ENCODE peak calls at places on chromosomes 4 and X, in seven cellular contexts. X is left ventricle myocardium inferior; N is cardiac muscle cell; R is CD4-positive, alpha-beta T cell; Y is MM.1S; P is brain microvascular endothelial cell; A is esophagus squamous epithelium. F is an unnamed sample.

GRCh38 chr4:21512351-21512750 is 436.2 kb downstream of the KCNIP4 start:
- DNase-seq in X (no peak), Y (peak; percentile 56), R (no peak), P (peak; percentile 45), N (peak; percentile 73), A (no peak), F (no peak)

GRCh38 chrX:38887222-38887621 is 86.0 kb downstream of the MID1IP1 start:
- DNase-seq in A (no peak), R (no peak), Y (no peak), X (no peak), N (no peak), P (no peak), F (no peak)

GRCh38 chr4:177339794-177340374 is 30.2 kb downstream of the NEIL3 start:
- DNase-seq in A (no peak), N (peak; percentile 30), P (no peak), R (no peak), Y (peak; percentile 52), X (no peak), F (no peak)

GRCh38 chr4:158462611-158463010 is 59.1 kb upstream of the RXFP1 start:
- DNase-seq in R (no peak), A (no peak), N (no peak), Y (no peak), X (no peak), P (no peak), F (no peak)

GRCh38 chr4:108111781-108112180 is 57.0 kb downstream of the LEF1 start:
- DNase-seq in P (no peak), N (no peak), R (no peak), X (no peak), A (no peak), Y (no peak), F (no peak)

GRCh38 chr4:73832651-73833237 is 3.7 kb upstream of the CXCL6 start:
- DNase-seq in A (no peak), P (no peak), Y (no peak), N (no peak), R (no peak), X (no peak), F (no peak)

GRCh38 chr4:83851261-83852084 is 315.6 kb downstream of the GPAT3 start:
- DNase-seq in Y (no peak), X (no peak), R (no peak), N (peak; percentile 5), A (no peak), P (peak; percentile 52), F (no peak)

GRCh38 chr4:42646013-42646784 is 10.7 kb downstream of the ATP8A1 start:
- DNase-seq in Y (peak; percentile 37), P (no peak), N (no peak), A (no peak), X (no peak), R (no peak), F (no peak)

GRCh38 chrX:134512566-134512965 is 52.6 kb downstream of the HPRT1 start:
- DNase-seq in A (no peak), Y (no peak), P (peak; percentile 81), R (no peak), N (no peak), X (no peak), F (no peak)

GRCh38 chr4:151674804-151675290 is 86.0 kb downstream of the GATB start:
- DNase-seq in X (no peak), R (no peak), N (peak; percentile 78), P (no peak), A (no peak), Y (no peak), F (peak; percentile 21)

GRCh38 chr4:184100297-184100885 is 117.3 kb downstream of the ENPP6 start:
- DNase-seq in Y (peak; percentile 26), N (peak; percentile 62), P (peak; percentile 5), A (no peak), X (peak; percentile 72), R (peak; percentile 20), F (no peak)

GRCh38 chrX:10884246-10884645 is 226.9 kb upstream of the HCCS start:
- DNase-seq in A (no peak), R (no peak), X (no peak), Y (no peak), N (no peak), P (peak; percentile 66), F (no peak)

GRCh38 chr4:111984169-111984873 is 160.9 kb upstream of the FAM241A start:
- DNase-seq in X (no peak), A (no peak), R (no peak), Y (no peak), N (peak; percentile 59), P (no peak), F (no peak)

GRCh38 chr4:2432991-2433530 is 14.3 kb downstream of the CFAP99 start:
- DNase-seq in X (no peak), P (peak; percentile 72), Y (no peak), N (no peak), R (no peak), A (no peak), F (peak; percentile 91)

GRCh38 chrX:41148553-41148952 is 63.3 kb downstream of the USP9X start:
- DNase-seq in X (no peak), R (no peak), N (no peak), Y (no peak), A (no peak), P (peak; percentile 24), F (no peak)

GRCh38 chrX:118337687-118338086 is 8.2 kb upstream of the WDR44 start:
- DNase-seq in A (no peak), Y (no peak), N (no peak), P (no peak), X (no peak), R (no peak), F (no peak)

GRCh38 chrX:31743004-31743403 is 671.2 kb upstream of the FTHL17 start:
- DNase-seq in P (no peak), A (no peak), Y (peak; percentile 70), R (no peak), N (no peak), X (no peak), F (no peak)

GRCh38 chrX:48461830-48462229 is 8.2 kb downstream of the SLC38A5 start:
- DNase-seq in N (no peak), P (no peak), X (no peak), R (no peak), Y (no peak), A (no peak), F (no peak)

GRCh38 chrX:108224727-108225455 is 133.3 kb downstream of the ATG4A start:
- DNase-seq in A (no peak), N (peak; percentile 73), P (peak; percentile 8), R (no peak), X (no peak), Y (peak; percentile 24), F (peak; percentile 0)

GRCh38 chr4:25085621-25086020 is 54.9 kb upstream of the LGI2 start:
- DNase-seq in X (peak; percentile 22), R (no peak), P (no peak), N (no peak), A (no peak), Y (no peak), F (no peak)

GRCh38 chr4:3529363-3529762 is 2.9 kb downstream of the LRPAP1 start:
- DNase-seq in Y (no peak), R (no peak), A (no peak), X (peak; percentile 53), P (no peak), N (no peak), F (peak; percentile 8)

GRCh38 chr4:3531887-3532713 is at the start of gene LRPAP1:
- DNase-seq in P (peak; percentile 77), Y (peak; percentile 91), X (peak; percentile 91), N (peak; percentile 95), R (peak; percentile 82), A (peak; percentile 33), F (peak; percentile 98)

GRCh38 chr4:3531306-3531886 is 826 bp downstream of the LRPAP1 start:
- DNase-seq in R (no peak), A (no peak), P (no peak), X (no peak), N (no peak), Y (no peak), F (no peak)

GRCh38 chr4:3530051-3530450 is 2.2 kb downstream of the LRPAP1 start:
- DNase-seq in A (no peak), N (no peak), X (no peak), R (no peak), P (no peak), Y (no peak), F (no peak)

DNA sequence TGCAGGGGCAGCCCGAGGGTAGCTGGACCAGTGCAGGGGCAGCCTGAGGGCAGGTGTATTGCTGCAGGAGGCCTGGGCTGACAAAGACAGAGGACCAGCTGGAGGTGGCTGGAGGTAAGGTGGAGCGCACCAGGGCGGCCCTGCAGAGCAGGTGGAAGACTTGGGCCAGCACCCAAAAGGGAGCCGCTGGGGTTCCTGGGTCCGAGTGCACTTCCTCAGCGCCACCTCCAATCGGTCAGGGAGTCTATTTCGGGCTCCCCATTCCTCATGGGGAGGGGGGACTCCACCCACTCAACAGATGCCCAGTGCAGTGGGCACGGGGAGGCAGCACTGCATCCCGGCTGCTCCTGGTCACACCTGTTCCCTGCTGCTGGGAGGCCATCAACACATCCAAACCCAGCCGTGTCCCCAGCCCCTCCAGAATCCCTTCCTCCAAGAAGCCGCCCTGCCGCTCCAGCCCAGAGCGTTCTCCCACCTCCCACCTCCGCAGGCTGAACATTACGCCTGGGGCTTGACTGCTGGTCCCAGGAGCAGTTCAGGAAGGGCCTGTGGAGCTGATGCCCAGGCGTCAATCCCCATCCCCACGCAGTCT is 1.5 kb downstream of the LRPAP1 start:
- DNase-seq in N (no peak), A (no peak), R (no peak), Y (no peak), P (no peak), X (no peak), F (no peak)
- H3K27ac ChIP-seq in N (no peak overlapping the region), A (no peak overlapping the region), R (no peak overlapping the region), Y (no peak overlapping the region), P (no peak overlapping the region), X (no peak overlapping the region), F (no peak overlapping the region)

GRCh38 chr4:77505275-77505957 is 100.2 kb upstream of the CXCL13 start:
- DNase-seq in N (no peak), A (no peak), Y (no peak), R (no peak), X (no peak), P (no peak), F (no peak)
- H3K27ac ChIP-seq in N (no peak overlapping the region), A (no peak overlapping the region), Y (no peak overlapping the region), R (no peak overlapping the region), X (no peak overlapping the region), P (no peak overlapping the region), F (no peak overlapping the region)

GRCh38 chrX:96435636-96436035 is 249.0 kb upstream of the DIAPH2 start:
- DNase-seq in P (peak; percentile 11), A (no peak), R (no peak), N (no peak), X (no peak), Y (no peak), F (no peak)
- H3K27ac ChIP-seq in P (peak overlapping the region; percentile 77), A (no peak overlapping the region), R (no peak overlapping the region), N (no peak overlapping the region), X (no peak overlapping the region), Y (no peak overlapping the region), F (no peak overlapping the region)

GRCh38 chrX:40108084-40108958 is 10.6 kb upstream of the BCOR start:
- DNase-seq in Y (no peak), P (no peak), A (no peak), N (peak; percentile 58), X (peak; percentile 42), R (no peak), F (no peak)

GRCh38 chrX:40105791-40106676 is 8.3 kb upstream of the BCOR start:
- DNase-seq in X (peak; percentile 79), P (no peak), A (no peak), R (peak; percentile 68), Y (peak; percentile 71), N (peak; percentile 89), F (peak; percentile 48)

GRCh38 chrX:40107291-40108083 is 9.7 kb upstream of the BCOR start:
- DNase-seq in A (no peak), Y (peak; percentile 19), R (no peak), P (no peak), X (peak; percentile 51), N (peak; percentile 73), F (peak; percentile 9)

GRCh38 chrX:40105016-40105790 is 7.4 kb upstream of the BCOR start:
- DNase-seq in P (no peak), A (no peak), Y (peak; percentile 50), N (peak; percentile 71), R (no peak), X (peak; percentile 52), F (peak; percentile 35)

GRCh38 chrX:40106677-40107290 is 9.0 kb upstream of the BCOR start:
- DNase-seq in P (no peak), A (no peak), R (no peak), N (no peak), X (no peak), Y (no peak), F (no peak)
- H3K27ac ChIP-seq in P (no peak overlapping the region), A (peak overlapping the region; percentile 96), R (no peak overlapping the region), N (peak overlapping the region; percentile 82), X (peak overlapping the region; percentile 97), Y (peak overlapping the region; percentile 82), F (peak overlapping the region; percentile 67)